ENCODE peak calls at places on chromosomes 16 and 17, in four cellular contexts. Q, I, B and F are unnamed samples.
A peak's percentile ranks its signal among the peaks of the same experiment; 100 is the strongest.

GRCh38 chr16:66081967-66082366 is 284.5 kb upstream of the CDH5 start:
- DNase-seq in Q (no peak), B (no peak), I (no peak), F (peak; percentile 94)

GRCh38 chr17:58757162-58757613 is 1.5 kb downstream of the PPM1E start:
- DNase-seq in B (no peak), I (no peak), Q (no peak), F (no peak)

GRCh38 chr17:12739500-12739899 is 49.8 kb upstream of the ARHGAP44 start:
- DNase-seq in I (no peak), Q (no peak), B (no peak), F (no peak)

GRCh38 chr17:1727258-1727789 is 2.8 kb downstream of the WDR81 start:
- DNase-seq in B (no peak), Q (no peak), I (no peak), F (no peak)

GRCh38 chr17:66540131-66540781 is 237.8 kb downstream of the PRKCA start:
- DNase-seq in B (no peak), Q (no peak), I (no peak), F (peak; percentile 91)

GRCh38 chr16:15575293-15576049 is 67.5 kb downstream of the MARF1 start:
- DNase-seq in Q (peak; percentile 64), I (no peak), B (no peak), F (no peak)

GRCh38 chr17:19876524-19877161 is 8.9 kb upstream of the ULK2 start:
- DNase-seq in B (no peak), Q (no peak), I (no peak), F (no peak)

GRCh38 chr16:88453621-88454314 is 688 bp downstream of the ZFPM1 start:
- DNase-seq in Q (peak; percentile 61), B (peak; percentile 8), I (no peak), F (no peak)

GRCh38 chr16:74290356-74290755 is 6.3 kb upstream of the PSMD7 start:
- DNase-seq in B (no peak), Q (no peak), I (no peak), F (no peak)

GRCh38 chr17:82940226-82941020 is 100.6 kb upstream of the ZNF750 start:
- DNase-seq in I (no peak), B (no peak), Q (no peak), F (no peak)

GRCh38 chr16:72480926-72481325 is 309.0 kb upstream of the PMFBP1 start:
- DNase-seq in Q (no peak), B (peak; percentile 29), I (no peak), F (no peak)

GRCh38 chr16:30753596-30753995 is 5.4 kb downstream of the PHKG2 start:
- DNase-seq in B (no peak), I (no peak), Q (no peak), F (no peak)

GRCh38 chr17:16352303-16352837 is 899 bp downstream of the CENPV start:
- DNase-seq in I (no peak), B (peak; percentile 53), Q (peak; percentile 32), F (peak; percentile 30)

GRCh38 chr16:51267676-51268075 is 116.6 kb upstream of the SALL1 start:
- DNase-seq in B (no peak), Q (no peak), I (no peak), F (no peak)

GRCh38 chr16:46673320-46674013 is 15.5 kb downstream of the VPS35 start:
- DNase-seq in I (peak; percentile 27), B (peak; percentile 62), Q (peak; percentile 76), F (peak; percentile 69)

GRCh38 chr16:27798241-27798640 is 248.3 kb downstream of the KATNIP start:
- DNase-seq in Q (no peak), B (no peak), I (no peak), F (no peak)

GRCh38 chr16:67883146-67883871 is 1.4 kb upstream of the NRN1L start:
- DNase-seq in Q (no peak), B (no peak), I (no peak), F (no peak)

GRCh38 chr17:7940743-7941142 is 8.7 kb downstream of the CNTROB start:
- DNase-seq in B (no peak), Q (no peak), I (no peak), F (no peak)

DNA sequence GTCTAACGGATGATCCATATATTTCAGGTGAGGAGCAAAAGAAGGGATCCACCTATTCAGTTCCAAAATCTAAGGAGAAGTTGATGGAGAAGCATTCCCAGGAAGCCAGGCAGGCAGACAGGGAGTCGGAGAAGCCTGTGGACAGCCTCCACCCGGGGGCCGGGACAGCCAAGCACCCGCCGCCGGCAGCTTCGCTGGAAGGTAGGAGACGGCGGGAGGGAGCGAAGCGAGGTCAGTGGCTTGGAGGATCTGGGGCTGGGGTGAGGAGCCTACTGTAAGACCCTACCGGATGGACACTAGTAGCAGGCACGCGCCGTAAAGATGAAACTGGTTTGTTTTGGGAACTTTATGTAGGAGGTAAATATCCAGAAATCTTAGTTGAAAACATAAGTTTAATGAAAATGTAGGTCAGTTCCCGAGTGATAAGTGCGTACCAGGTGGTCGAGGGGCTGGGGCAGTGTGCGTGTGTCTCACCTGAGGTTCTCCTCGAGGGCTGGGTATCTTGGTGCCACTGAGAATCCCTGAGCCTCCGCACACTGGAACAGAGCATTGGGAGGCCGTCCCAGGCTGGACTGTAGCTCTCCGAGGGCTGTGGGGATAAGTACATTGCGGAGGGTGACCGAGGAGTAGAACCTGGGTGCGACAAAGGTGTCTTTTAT is 714 bp downstream of the SPATA33 start:
- DNase-seq in I (no peak), B (no peak), Q (peak; percentile 51), F (no peak)
- TF ChIP-seq FOS in I (no peak), B (no peak), Q (no peak), F (no peak)

DNA sequence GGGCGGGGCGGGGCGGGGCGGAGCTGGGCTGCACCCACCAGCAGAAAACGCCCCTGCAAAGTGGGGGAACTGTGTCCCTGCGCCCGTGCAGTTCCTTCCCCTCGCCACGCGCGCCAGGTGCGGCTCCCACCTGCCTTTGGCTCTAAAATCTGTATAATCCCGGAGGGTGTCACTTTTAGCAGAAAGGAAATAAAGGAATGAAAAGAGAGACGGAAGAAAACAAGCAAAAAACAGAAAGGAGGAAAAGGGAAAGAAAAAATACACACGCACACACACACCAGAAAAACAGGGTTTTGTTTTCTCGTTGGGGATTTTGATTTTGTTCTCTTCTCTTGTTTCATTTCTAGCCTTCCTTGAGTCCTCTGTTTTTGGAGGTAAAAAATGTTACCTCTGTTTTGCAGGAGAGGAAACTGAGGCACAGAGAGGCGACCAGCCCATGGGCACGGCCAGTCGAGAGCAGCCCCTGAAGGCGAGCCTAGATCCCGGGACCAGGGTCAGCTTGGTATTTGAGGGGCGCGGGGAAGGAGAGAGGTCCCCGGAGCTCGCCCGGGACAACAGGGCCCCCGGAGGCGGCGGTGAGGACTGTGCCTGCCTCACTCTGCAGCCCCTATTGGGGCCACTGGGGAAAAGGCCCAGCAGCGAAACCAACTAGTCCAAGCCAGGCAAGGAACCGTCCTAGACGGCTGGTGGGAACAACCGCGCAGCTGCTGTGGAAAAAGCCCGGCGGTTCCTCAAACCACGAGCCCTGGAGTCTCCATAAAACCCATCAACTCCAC is 594 bp upstream of the CARHSP1 start:
- DNase-seq in B (no peak), Q (peak; percentile 63), I (no peak), F (no peak)
- TF ChIP-seq FOS in B (no peak), Q (no peak), I (no peak), F (no peak)

GRCh38 chr16:81097230-81097629 is 1.0 kb upstream of the GCSH start:
- DNase-seq in I (no peak), Q (no peak), B (no peak), F (no peak)

GRCh38 chr16:81096715-81097208 is 567 bp upstream of the GCSH start:
- DNase-seq in I (no peak), B (no peak), Q (no peak), F (no peak)

GRCh38 chr16:81095653-81095952 is 592 bp downstream of the GCSH start:
- DNase-seq in Q (no peak), B (no peak), I (no peak), F (no peak)

GRCh38 chr16:81094771-81095251 is 1.4 kb downstream of the GCSH start:
- DNase-seq in Q (no peak), B (no peak), I (no peak), F (peak; percentile 16)

GRCh38 chr16:81095953-81096714 is at the start of gene GCSH:
- DNase-seq in Q (peak; percentile 99), B (peak; percentile 99), I (peak; percentile 95), F (peak; percentile 98)
- TF ChIP-seq FOS in Q (peak; percentile 59), B (no peak), I (no peak), F (no peak)

DNA sequence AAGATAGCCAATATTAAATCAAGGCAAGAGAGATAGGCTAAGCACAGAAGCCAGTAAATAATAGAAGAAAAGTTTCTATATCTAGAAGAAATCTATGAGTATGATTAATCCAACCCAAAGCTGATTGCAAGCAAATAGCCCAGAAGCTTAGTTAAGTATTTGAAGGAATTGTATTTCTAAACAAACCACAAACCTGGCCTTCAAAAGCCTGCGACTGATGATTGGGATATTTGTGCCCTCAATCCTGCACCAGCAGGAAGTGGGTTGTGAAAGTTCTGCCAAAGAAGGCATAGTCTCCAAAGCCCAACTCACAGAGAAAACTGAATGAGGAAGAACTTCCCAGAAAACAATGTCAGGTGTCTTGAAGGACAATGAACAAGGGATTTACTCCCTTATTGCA is 114.5 kb upstream of the C17orf78 start:
- DNase-seq in I (no peak), B (peak; percentile 12), Q (no peak), F (peak; percentile 27)
- TF ChIP-seq FOS in I (no peak), B (no peak), Q (no peak), F (no peak)

GRCh38 chr16:18048858-18049257 is 287.7 kb downstream of the NPIPA8 start:
- DNase-seq in B (no peak), I (no peak), Q (no peak), F (no peak)
- TF ChIP-seq FOS in B (no peak), I (no peak), Q (no peak), F (no peak)

GRCh38 chr17:75869282-75870141 is 8.9 kb downstream of the TRIM47 start:
- DNase-seq in I (no peak), B (peak; percentile 86), Q (peak; percentile 19), F (peak; percentile 84)
- TF ChIP-seq FOS in I (no peak), B (no peak), Q (no peak), F (no peak)

DNA sequence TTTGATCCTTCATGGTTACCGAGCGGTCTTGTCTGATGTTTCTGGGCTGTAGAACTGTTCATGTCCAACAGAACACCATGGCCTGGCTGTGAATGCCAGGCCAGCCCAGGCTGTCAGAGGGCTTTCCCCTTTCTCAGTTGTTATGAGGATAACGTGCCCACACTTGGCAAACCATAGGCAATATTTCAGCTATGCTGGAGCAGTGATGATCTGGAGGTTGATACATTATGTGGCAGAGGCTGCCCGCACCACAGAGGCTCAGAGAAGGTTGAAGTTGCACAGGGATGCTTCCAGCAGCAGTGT is 92.9 kb downstream of the C16orf78 start:
- DNase-seq in Q (no peak), I (no peak), B (no peak), F (no peak)
- TF ChIP-seq FOS in Q (no peak), I (no peak), B (no peak), F (no peak)

DNA sequence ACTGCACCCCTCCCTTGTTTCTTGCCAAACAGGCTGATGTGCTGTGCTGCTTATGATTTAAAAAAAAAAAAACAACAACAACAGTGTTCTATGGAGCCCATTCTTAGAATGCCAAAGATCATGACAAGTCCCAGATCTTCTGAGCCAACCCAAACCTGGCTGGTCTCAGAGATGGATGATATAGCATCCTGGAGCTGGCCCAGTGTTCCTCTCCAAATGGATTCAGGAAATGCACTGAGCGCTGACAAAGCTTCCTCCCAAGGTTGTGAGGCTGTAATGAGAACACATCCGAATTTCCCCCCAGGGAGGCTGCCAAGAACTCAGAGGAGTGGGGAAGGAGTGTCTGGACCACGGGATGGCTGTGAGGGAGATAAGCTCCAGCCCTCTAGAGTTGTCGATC is 77.4 kb upstream of the HLF start:
- DNase-seq in B (peak; percentile 36), I (no peak), Q (no peak), F (no peak)
- TF ChIP-seq FOS in B (peak; percentile 44), I (no peak), Q (no peak), F (no peak)